ENCODE peak calls at places on chromosome 21, in nine cellular contexts. G, Z, U, F, V, K, Y, S and H are unnamed samples.

GRCh38 chr21:44485254-44485793 is 30.0 kb downstream of the LRRC3 start:
- DNase-seq in G (no peak), S (peak; percentile 43), U (peak; percentile 33), K (no peak), Y (no peak), F (peak; percentile 8), Z (peak; percentile 56), V (peak; percentile 54), H (no peak)

GRCh38 chr21:39121600-39122355 is 61.5 kb downstream of the PSMG1 start:
- DNase-seq in K (no peak), U (peak; percentile 15), Y (no peak), V (no peak), F (no peak), Z (no peak), S (no peak), G (no peak), H (no peak)

GRCh38 chr21:29413683-29414082 is 115.0 kb downstream of the BACH1 start:
- DNase-seq in G (no peak), Y (no peak), F (no peak), U (no peak), Z (no peak), K (no peak), S (no peak), V (no peak), H (no peak)

GRCh38 chr21:31531967-31532366 is 127.5 kb upstream of the SOD1 start:
- DNase-seq in F (no peak), G (no peak), Z (no peak), U (no peak), K (no peak), Y (no peak), V (no peak), S (no peak), H (no peak)

GRCh38 chr21:38506606-38507331 is 8.5 kb upstream of the ERG start:
- DNase-seq in U (peak; percentile 74), G (peak; percentile 61), V (peak; percentile 57), K (peak; percentile 79), Y (no peak), Z (no peak), F (no peak), S (no peak), H (no peak)

GRCh38 chr21:39125752-39126485 is 57.3 kb downstream of the PSMG1 start:
- DNase-seq in U (peak; percentile 68), V (peak; percentile 68), Y (no peak), F (peak; percentile 78), K (peak; percentile 30), S (no peak), G (peak; percentile 51), Z (peak; percentile 56), H (no peak)

GRCh38 chr21:46188226-46189212 is 4.3 kb upstream of the SPATC1L start:
- DNase-seq in G (no peak), U (peak; percentile 34), Y (peak; percentile 69), Z (peak; percentile 92), F (peak; percentile 58), S (no peak), V (peak; percentile 83), K (no peak), H (no peak)

GRCh38 chr21:45613396-45613795 is 30.1 kb upstream of the PCBP3 start:
- DNase-seq in K (no peak), S (peak; percentile 22), V (no peak), Y (no peak), G (no peak), U (no peak), Z (no peak), F (no peak), H (no peak)

GRCh38 chr21:27564684-27565280 is 597.9 kb upstream of the ADAMTS5 start:
- DNase-seq in V (peak; percentile 68), K (no peak), Z (peak; percentile 5), U (peak; percentile 36), G (peak; percentile 31), Y (peak; percentile 26), F (peak; percentile 70), S (no peak), H (no peak)

GRCh38 chr21:45317401-45318145 is 29.9 kb upstream of the POFUT2 start:
- DNase-seq in U (no peak), G (no peak), Y (no peak), S (peak; percentile 96), V (peak; percentile 93), K (no peak), Z (no peak), F (peak; percentile 94), H (no peak)

GRCh38 chr21:29145354-29145782 is 14.9 kb downstream of the MAP3K7CL start:
- DNase-seq in Z (peak; percentile 13), S (peak; percentile 93), V (peak; percentile 96), G (no peak), Y (no peak), K (no peak), U (no peak), F (peak; percentile 95), H (no peak)

GRCh38 chr21:45220714-45221113 is 67.0 kb downstream of the POFUT2 start:
- DNase-seq in V (no peak), U (no peak), K (no peak), G (no peak), F (no peak), S (no peak), Y (no peak), Z (no peak), H (no peak)

GRCh38 chr21:26167593-26167992 is 3.0 kb downstream of the APP start:
- DNase-seq in Y (no peak), S (peak; percentile 63), Z (no peak), K (no peak), U (no peak), F (no peak), V (peak; percentile 46), G (no peak), H (no peak)

GRCh38 chr21:26165331-26165730 is 5.2 kb downstream of the APP start:
- DNase-seq in F (no peak), G (no peak), U (no peak), S (no peak), Z (no peak), K (no peak), Y (no peak), V (no peak), H (no peak)

GRCh38 chr21:26159869-26160268 is 10.7 kb downstream of the APP start:
- DNase-seq in F (peak; percentile 27), V (no peak), Z (no peak), Y (no peak), S (no peak), K (no peak), U (no peak), G (no peak), H (no peak)

GRCh38 chr21:26162081-26162480 is 8.5 kb downstream of the APP start:
- DNase-seq in V (no peak), Y (no peak), F (no peak), K (no peak), U (no peak), G (no peak), Z (no peak), S (no peak), H (no peak)

GRCh38 chr21:26164311-26164710 is 6.3 kb downstream of the APP start:
- DNase-seq in S (no peak), U (no peak), V (no peak), G (no peak), K (no peak), Z (no peak), F (no peak), Y (no peak), H (no peak)
- H3K4me1 ChIP-seq in S (peaks cover 15% of the 10 kb centered on the region), U (no peaks in the 10 kb centered on the region), V (peaks cover 47% of the 10 kb centered on the region), G (peaks cover 28% of the 10 kb centered on the region), K (peaks cover 65% of the 10 kb centered on the region), Z (no peaks in the 10 kb centered on the region), F (peaks cover 10% of the 10 kb centered on the region), Y (peaks cover 4% of the 10 kb centered on the region), H (peaks cover 5% of the 10 kb centered on the region)

GRCh38 chr21:25955646-25956045 is 214.9 kb downstream of the APP start:
- DNase-seq in S (no peak), V (no peak), U (no peak), G (no peak), Z (no peak), F (no peak), Y (no peak), K (no peak), H (no peak)
- H3K36me3 ChIP-seq in S (peaks cover 4% of the 10 kb centered on the region), V (peaks cover 2% of the 10 kb centered on the region), U (no peaks in the 10 kb centered on the region), G (no peaks in the 10 kb centered on the region), Z (no peaks in the 10 kb centered on the region), F (peaks cover 16% of the 10 kb centered on the region), Y (no peaks in the 10 kb centered on the region), K (peaks cover 36% of the 10 kb centered on the region), H (no peaks in the 10 kb centered on the region)

DNA sequence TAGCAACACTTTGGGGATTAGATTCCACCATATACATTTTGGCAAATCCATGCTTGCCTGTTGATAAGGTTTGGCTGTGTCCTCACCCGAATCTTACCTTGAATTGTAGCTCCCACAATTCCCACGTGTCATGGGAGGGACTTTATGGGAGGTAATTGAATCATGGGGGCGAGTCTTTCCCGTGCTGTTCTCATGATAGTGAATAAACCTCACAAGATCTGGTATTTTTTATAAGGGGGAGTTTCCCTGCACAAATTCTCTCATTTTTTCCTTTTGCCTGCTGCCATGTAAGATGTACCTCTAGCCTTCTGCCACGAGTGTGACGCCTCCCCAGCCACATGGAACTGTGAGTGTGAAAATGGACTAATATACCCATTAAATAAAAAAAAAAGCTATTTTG is 265.3 kb downstream of the MRPL39 start:
- DNase-seq in G (no peak), V (no peak), K (no peak), Z (no peak), F (no peak), Y (no peak), U (no peak), S (no peak), H (no peak)
- H3K9me3 ChIP-seq in G (no peaks in the 10 kb centered on the region), V (no peaks in the 10 kb centered on the region), K (no peaks in the 10 kb centered on the region), Z (no peaks in the 10 kb centered on the region), F (no peaks in the 10 kb centered on the region), Y (no peaks in the 10 kb centered on the region), U (no peaks in the 10 kb centered on the region), S (no peaks in the 10 kb centered on the region), H (no peaks in the 10 kb centered on the region)

DNA sequence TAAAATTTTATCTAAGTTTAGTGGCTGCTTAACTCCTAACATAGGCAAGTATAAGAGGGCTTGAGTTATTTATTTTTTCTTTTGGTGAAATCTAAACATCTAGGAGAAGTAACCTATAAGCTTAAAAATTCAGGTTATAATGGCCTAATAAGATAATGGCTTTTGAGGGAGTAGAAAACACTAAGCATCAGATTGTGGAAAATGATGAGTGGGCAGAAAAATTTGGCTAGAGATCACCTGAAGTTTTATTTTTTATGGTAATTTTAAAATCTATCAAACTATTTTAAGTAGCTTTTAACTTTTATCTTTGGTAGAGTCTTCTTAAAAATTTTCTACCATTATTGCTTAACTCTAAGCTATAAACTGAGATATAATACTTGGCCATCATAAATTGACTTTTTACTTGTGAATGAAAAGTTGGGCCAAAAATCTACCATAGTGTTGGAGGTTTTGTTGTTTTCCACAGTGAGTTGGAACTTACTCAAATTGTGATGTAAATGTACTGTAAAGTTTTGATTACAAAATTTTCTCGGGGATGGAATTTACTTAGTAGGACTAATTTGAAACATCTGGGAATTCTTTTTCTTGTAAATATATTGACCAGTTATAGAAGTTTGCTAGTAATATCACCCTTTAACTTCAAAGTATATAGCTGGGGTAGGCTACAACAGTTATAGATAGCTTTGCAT is 63.9 kb downstream of the USP25 start:
- DNase-seq in F (no peak), Z (no peak), G (no peak), K (no peak), U (no peak), Y (no peak), V (no peak), S (no peak), H (no peak)
- H3K4me1 ChIP-seq in F (peaks cover 3% of the 10 kb centered on the region), Z (peaks cover 3% of the 10 kb centered on the region), G (no peaks in the 10 kb centered on the region), K (no peaks in the 10 kb centered on the region), U (peaks cover 3% of the 10 kb centered on the region), Y (peaks cover 56% of the 10 kb centered on the region), V (peaks cover 19% of the 10 kb centered on the region), S (peaks cover 7% of the 10 kb centered on the region), H (peaks cover 9% of the 10 kb centered on the region)

DNA sequence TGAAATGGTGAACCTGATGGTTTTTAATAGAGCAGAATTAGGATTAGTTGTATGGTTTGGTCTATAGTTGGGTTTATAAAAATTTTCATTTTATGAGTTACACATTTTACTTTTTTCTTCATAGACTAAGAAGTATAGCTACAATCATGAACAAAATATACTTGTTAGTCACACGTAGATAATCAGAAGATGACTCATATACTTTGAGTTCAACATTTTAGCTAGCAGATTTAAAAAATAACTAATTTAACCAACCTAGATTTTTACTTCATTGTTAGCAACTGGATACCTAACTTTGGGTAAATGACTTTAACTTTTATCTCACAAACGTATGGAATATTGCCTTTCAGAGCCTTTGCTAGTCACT is 27.9 kb downstream of the MORC3 start:
- DNase-seq in Z (no peak), Y (no peak), V (no peak), S (no peak), K (no peak), U (no peak), G (no peak), F (peak; percentile 58), H (no peak)
- H3K36me3 ChIP-seq in Z (peaks cover 90% of the 10 kb centered on the region), Y (peaks cover 92% of the 10 kb centered on the region), V (peaks cover 11% of the 10 kb centered on the region), S (peaks cover 60% of the 10 kb centered on the region), K (peaks cover 98% of the 10 kb centered on the region), U (no peaks in the 10 kb centered on the region), G (no peaks in the 10 kb centered on the region), F (peaks cover 40% of the 10 kb centered on the region), H (peaks cover 46% of the 10 kb centered on the region)